ENCODE peak calls at places on chromosomes 3 and 15, in ten cellular contexts. K is type B pancreatic cell; Y is DMS53; Z is NCI-H748 treated with DMSO at 0.1 percent for 48 hours; W is SJSA1; L is T-helper 9 cell; J is transverse colon; A is AML-193; E is left colon; C is activated CD8-positive, alpha-beta memory T cell treated with anti-CD3 and anti-CD28 coated beads for 24 hours. Q is an unnamed sample.

GRCh38 chr3:147377412-147378185 is 28.7 kb downstream of the ZIC4 start:
- DNase-seq in K (no peak), Y (no peak), Z (no peak), W (no peak), L (no peak), J (no peak), A (no peak), E (no peak), C (no peak), Q (no peak)

GRCh38 chr15:70617076-70617910 is 146.1 kb downstream of the UACA start:
- DNase-seq in K (peak; percentile 11), Y (peak; percentile 82), Z (peak; percentile 2), W (no peak), L (no peak), J (no peak), A (no peak), E (no peak), C (no peak), Q (no peak)

GRCh38 chr3:107953707-107954106 is 137.1 kb downstream of the CD47 start:
- DNase-seq in K (no peak), Y (no peak), Z (no peak), W (no peak), L (no peak), J (no peak), A (no peak), E (no peak), C (no peak), Q (no peak)

GRCh38 chr15:61796056-61796455 is 264.2 kb downstream of the VPS13C start:
- DNase-seq in K (no peak), Y (no peak), Z (no peak), W (no peak), L (no peak), J (no peak), A (no peak), E (no peak), C (no peak), Q (no peak)

GRCh38 chr3:100216713-100217112 is 44.1 kb upstream of the TBC1D23 start:
- DNase-seq in K (no peak), Y (no peak), Z (no peak), W (no peak), L (no peak), J (no peak), A (no peak), E (no peak), C (no peak), Q (no peak)

GRCh38 chr3:172342097-172342659 is 106.1 kb downstream of the GHSR start:
- DNase-seq in K (no peak), Y (no peak), Z (no peak), W (no peak), L (no peak), J (no peak), A (no peak), E (no peak), C (no peak), Q (no peak)

GRCh38 chr3:194187543-194187942 is 51.6 kb downstream of the HES1 start:
- DNase-seq in K (no peak), Y (no peak), Z (no peak), W (no peak), L (no peak), J (no peak), A (no peak), E (no peak), C (no peak), Q (no peak)

GRCh38 chr3:31193871-31194270 is 299.4 kb upstream of the GADL1 start:
- DNase-seq in K (no peak), Y (no peak), Z (no peak), W (no peak), L (no peak), J (no peak), A (no peak), E (no peak), C (no peak), Q (no peak)

GRCh38 chr15:64877435-64877834 is 34.3 kb upstream of the ANKDD1A start:
- DNase-seq in K (no peak), Y (no peak), Z (no peak), W (no peak), L (no peak), J (peak; percentile 53), A (peak; percentile 38), E (peak; percentile 48), C (no peak), Q (peak; percentile 85)

GRCh38 chr15:69034352-69034751 is 19.9 kb downstream of the NOX5 start:
- DNase-seq in K (no peak), Y (no peak), Z (no peak), W (peak; percentile 42), L (no peak), J (no peak), A (no peak), E (no peak), C (no peak), Q (peak; percentile 62)

GRCh38 chr3:110419571-110419970 is 652.0 kb upstream of the NECTIN3 start:
- DNase-seq in K (no peak), Y (no peak), Z (no peak), W (no peak), L (no peak), J (no peak), A (no peak), E (no peak), C (no peak), Q (no peak)

GRCh38 chr15:99442268-99442897 is 123.4 kb upstream of the MEF2A start:
- DNase-seq in K (peak; percentile 47), Y (no peak), Z (no peak), W (peak; percentile 44), L (no peak), J (peak; percentile 56), A (no peak), E (peak; percentile 49), C (peak; percentile 55), Q (peak; percentile 91)

GRCh38 chr3:111324142-111324541 is 217.9 kb upstream of the CD96 start:
- DNase-seq in K (no peak), Y (peak; percentile 16), Z (no peak), W (no peak), L (no peak), J (no peak), A (peak; percentile 12), E (no peak), C (no peak), Q (no peak)

GRCh38 chr3:164452707-164453106 is 625.6 kb downstream of the SI start:
- DNase-seq in K (no peak), Y (no peak), Z (no peak), W (no peak), L (no peak), J (no peak), A (no peak), E (no peak), C (no peak), Q (no peak)

GRCh38 chr15:74314897-74315438 is 52.5 kb downstream of the CYP11A1 start:
- DNase-seq in K (no peak), Y (no peak), Z (no peak), W (peak; percentile 30), L (no peak), J (no peak), A (no peak), E (no peak), C (peak; percentile 78), Q (no peak)

GRCh38 chr3:178794711-178795110 is 258.5 kb downstream of the KCNMB2 start:
- DNase-seq in K (no peak), Y (no peak), Z (no peak), W (no peak), L (no peak), J (no peak), A (no peak), E (no peak), C (no peak), Q (no peak)

GRCh38 chr3:181534881-181535280 is 176.8 kb upstream of the SOX2 start:
- DNase-seq in K (no peak), Y (no peak), Z (no peak), W (no peak), L (no peak), J (no peak), A (no peak), E (no peak), C (no peak), Q (no peak)

GRCh38 chr3:197030379-197031314 is 1.0 kb upstream of the MELTF start:
- DNase-seq in K (no peak), Y (no peak), Z (no peak), W (no peak), L (no peak), J (no peak), A (no peak), E (no peak), C (no peak), Q (no peak)

GRCh38 chr15:69979269-69979668 is 118.4 kb downstream of the TLE3 start:
- DNase-seq in K (no peak), Y (peak; percentile 72), Z (no peak), W (peak; percentile 68), L (no peak), J (peak; percentile 54), A (no peak), E (peak; percentile 40), C (no peak), Q (peak; percentile 42)

GRCh38 chr3:129597792-129598381 is 8.6 kb downstream of the PLXND1 start:
- DNase-seq in K (no peak), Y (peak; percentile 40), Z (no peak), W (peak; percentile 14), L (no peak), J (no peak), A (no peak), E (no peak), C (no peak), Q (no peak)

GRCh38 chr3:13012228-13012691 is 61.0 kb downstream of the IQSEC1 start:
- DNase-seq in K (no peak), Y (no peak), Z (no peak), W (no peak), L (no peak), J (peak; percentile 80), A (peak; percentile 99), E (peak; percentile 73), C (peak; percentile 73), Q (no peak)

GRCh38 chr15:81296218-81296617 is 27.7 kb downstream of the STARD5 start:
- DNase-seq in K (no peak), Y (peak; percentile 10), Z (no peak), W (no peak), L (no peak), J (peak; percentile 7), A (no peak), E (no peak), C (no peak), Q (no peak)

GRCh38 chr15:48190932-48191573 is 412 bp upstream of the CTXN2 start:
- DNase-seq in K (peak; percentile 86), Y (peak; percentile 71), Z (no peak), W (peak; percentile 50), L (peak; percentile 1), J (peak; percentile 71), A (no peak), E (peak; percentile 89), C (peak; percentile 64), Q (peak; percentile 49)

GRCh38 chr3:126912491-126913195 is 70.3 kb upstream of the PLXNA1 start:
- DNase-seq in K (no peak), Y (no peak), Z (no peak), W (no peak), L (no peak), J (no peak), A (no peak), E (no peak), C (no peak), Q (no peak)

GRCh38 chr15:55588070-55588817 is at the start of gene PYGO1:
- DNase-seq in K (peak; percentile 85), Y (peak; percentile 76), Z (peak; percentile 7), W (peak; percentile 72), L (no peak), J (peak; percentile 19), A (no peak), E (peak; percentile 43), C (peak; percentile 72), Q (peak; percentile 71)

GRCh38 chr3:24067483-24067882 is 122.4 kb downstream of the NR1D2 start:
- DNase-seq in K (no peak), Y (no peak), Z (no peak), W (no peak), L (no peak), J (no peak), A (no peak), E (no peak), C (no peak), Q (no peak)